ENCODE peak calls at places on chromosome 11, in ten cellular contexts. One of them, this sample, is unnamed.

GRCh38 chr11:131999084-131999483 is 628.7 kb downstream of the NTM start:
- DNase-seq in mammary epithelial cell: no peak
- DNase-seq in DND-41: no peak
- DNase-seq in PC-3: no peak
- DNase-seq in GM12878: no peak
- DNase-seq in K562: no peak
- DNase-seq in MM.1S: no peak
- DNase-seq in fibroblast of lung: peak; percentile 10
- DNase-seq in neural progenitor cell: no peak
- DNase-seq in HCT116: no peak
- DNase-seq in this sample: no peak

GRCh38 chr11:116990061-116990473 is 108.2 kb downstream of the SIK3 start:
- DNase-seq in neural progenitor cell: no peak
- DNase-seq in fibroblast of lung: peak; percentile 90
- DNase-seq in GM12878: no peak
- DNase-seq in HCT116: no peak
- DNase-seq in mammary epithelial cell: peak; percentile 71
- DNase-seq in DND-41: no peak
- DNase-seq in MM.1S: no peak
- DNase-seq in PC-3: peak; percentile 64
- DNase-seq in K562: peak; percentile 11
- DNase-seq in this sample: no peak

GRCh38 chr11:96136623-96137313 is 206.2 kb downstream of the MAML2 start:
- DNase-seq in K562: no peak
- DNase-seq in neural progenitor cell: no peak
- DNase-seq in mammary epithelial cell: no peak
- DNase-seq in DND-41: no peak
- DNase-seq in PC-3: no peak
- DNase-seq in HCT116: no peak
- DNase-seq in GM12878: no peak
- DNase-seq in fibroblast of lung: no peak
- DNase-seq in MM.1S: no peak
- DNase-seq in this sample: no peak

GRCh38 chr11:65575568-65576231 is at the start of gene EHBP1L1:
- DNase-seq in HCT116: no peak
- DNase-seq in fibroblast of lung: peak; percentile 38
- DNase-seq in K562: peak; percentile 93
- DNase-seq in MM.1S: peak; percentile 76
- DNase-seq in DND-41: peak; percentile 84
- DNase-seq in PC-3: peak; percentile 70
- DNase-seq in neural progenitor cell: peak; percentile 77
- DNase-seq in mammary epithelial cell: peak; percentile 46
- DNase-seq in GM12878: peak; percentile 70
- DNase-seq in this sample: no peak

GRCh38 chr11:26847459-26847858 is 125.6 kb upstream of the SLC5A12 start:
- DNase-seq in PC-3: no peak
- DNase-seq in mammary epithelial cell: no peak
- DNase-seq in HCT116: no peak
- DNase-seq in GM12878: no peak
- DNase-seq in neural progenitor cell: no peak
- DNase-seq in fibroblast of lung: peak; percentile 27
- DNase-seq in K562: no peak
- DNase-seq in DND-41: no peak
- DNase-seq in MM.1S: no peak
- DNase-seq in this sample: no peak

GRCh38 chr11:130826572-130826971 is 89.7 kb downstream of the SNX19 start:
- DNase-seq in PC-3: no peak
- DNase-seq in GM12878: no peak
- DNase-seq in K562: no peak
- DNase-seq in MM.1S: no peak
- DNase-seq in HCT116: no peak
- DNase-seq in fibroblast of lung: no peak
- DNase-seq in neural progenitor cell: no peak
- DNase-seq in mammary epithelial cell: no peak
- DNase-seq in DND-41: no peak
- DNase-seq in this sample: no peak

GRCh38 chr11:86990079-86990478 is 34.9 kb upstream of the FZD4 start:
- DNase-seq in DND-41: no peak
- DNase-seq in fibroblast of lung: peak; percentile 17
- DNase-seq in HCT116: no peak
- DNase-seq in GM12878: no peak
- DNase-seq in mammary epithelial cell: no peak
- DNase-seq in PC-3: no peak
- DNase-seq in K562: no peak
- DNase-seq in MM.1S: no peak
- DNase-seq in neural progenitor cell: no peak
- DNase-seq in this sample: no peak

GRCh38 chr11:569273-569885 is 6.9 kb upstream of the PHRF1 start:
- DNase-seq in PC-3: no peak
- DNase-seq in GM12878: no peak
- DNase-seq in MM.1S: peak; percentile 2
- DNase-seq in K562: no peak
- DNase-seq in mammary epithelial cell: no peak
- DNase-seq in DND-41: no peak
- DNase-seq in neural progenitor cell: peak; percentile 56
- DNase-seq in fibroblast of lung: no peak
- DNase-seq in HCT116: no peak
- DNase-seq in this sample: no peak

GRCh38 chr11:46237248-46238077 is 40.0 kb upstream of the CREB3L1 start:
- DNase-seq in mammary epithelial cell: peak; percentile 79
- DNase-seq in PC-3: peak; percentile 83
- DNase-seq in HCT116: peak; percentile 86
- DNase-seq in neural progenitor cell: peak; percentile 70
- DNase-seq in GM12878: no peak
- DNase-seq in DND-41: no peak
- DNase-seq in K562: peak; percentile 93
- DNase-seq in MM.1S: no peak
- DNase-seq in fibroblast of lung: peak; percentile 87
- DNase-seq in this sample: peak; percentile 73

GRCh38 chr11:17519031-17519430 is 25.2 kb downstream of the USH1C start:
- DNase-seq in GM12878: no peak
- DNase-seq in neural progenitor cell: no peak
- DNase-seq in MM.1S: no peak
- DNase-seq in mammary epithelial cell: no peak
- DNase-seq in DND-41: no peak
- DNase-seq in K562: no peak
- DNase-seq in HCT116: no peak
- DNase-seq in PC-3: no peak
- DNase-seq in fibroblast of lung: no peak
- DNase-seq in this sample: no peak

GRCh38 chr11:36376888-36377758 is 81.0 kb downstream of the PRR5L start:
- DNase-seq in neural progenitor cell: peak; percentile 85
- DNase-seq in PC-3: no peak
- DNase-seq in K562: no peak
- DNase-seq in mammary epithelial cell: peak; percentile 54
- DNase-seq in HCT116: no peak
- DNase-seq in GM12878: no peak
- DNase-seq in DND-41: peak; percentile 43
- DNase-seq in MM.1S: peak; percentile 84
- DNase-seq in fibroblast of lung: no peak
- DNase-seq in this sample: no peak
- H3K4me2 ChIP-seq in neural progenitor cell: peak overlapping the region; percentile 89
- H3K4me2 ChIP-seq in PC-3: peak overlapping the region; percentile 26
- H3K4me2 ChIP-seq in K562: no peak overlapping the region
- H3K4me2 ChIP-seq in mammary epithelial cell: peak overlapping the region; percentile 81
- H3K4me2 ChIP-seq in HCT116: no peak overlapping the region
- H3K4me2 ChIP-seq in GM12878: peak overlapping the region; percentile 93
- H3K4me2 ChIP-seq in DND-41: peak overlapping the region; percentile 83
- H3K4me2 ChIP-seq in MM.1S: peak overlapping the region; percentile 90
- H3K4me2 ChIP-seq in fibroblast of lung: peak overlapping the region; percentile 87
- H3K4me2 ChIP-seq in this sample: peak overlapping the region; percentile 90

GRCh38 chr11:35237860-35238715 is 99.1 kb downstream of the CD44 start:
- DNase-seq in GM12878: peak; percentile 35
- DNase-seq in K562: peak; percentile 49
- DNase-seq in mammary epithelial cell: no peak
- DNase-seq in neural progenitor cell: peak; percentile 90
- DNase-seq in fibroblast of lung: peak; percentile 65
- DNase-seq in HCT116: peak; percentile 80
- DNase-seq in DND-41: peak; percentile 59
- DNase-seq in PC-3: peak; percentile 59
- DNase-seq in MM.1S: peak; percentile 76
- DNase-seq in this sample: no peak
- TF ChIP-seq CTCF in GM12878: peak; percentile 82
- TF ChIP-seq CTCF in K562: peak; percentile 72
- TF ChIP-seq CTCF in mammary epithelial cell: peak; percentile 79
- TF ChIP-seq CTCF in neural progenitor cell: peak; percentile 99
- TF ChIP-seq CTCF in fibroblast of lung: peak; percentile 70
- TF ChIP-seq CTCF in HCT116: peak; percentile 85
- TF ChIP-seq CTCF in DND-41: peak; percentile 84
- TF ChIP-seq CTCF in PC-3: peak; percentile 95
- TF ChIP-seq CTCF in MM.1S: peak; percentile 97
- TF ChIP-seq CTCF in this sample: peak; percentile 79

GRCh38 chr11:115696472-115697011 is 192.3 kb upstream of the CADM1 start:
- DNase-seq in HCT116: no peak
- DNase-seq in PC-3: no peak
- DNase-seq in MM.1S: no peak
- DNase-seq in DND-41: no peak
- DNase-seq in neural progenitor cell: no peak
- DNase-seq in K562: no peak
- DNase-seq in mammary epithelial cell: no peak
- DNase-seq in GM12878: no peak
- DNase-seq in fibroblast of lung: no peak
- DNase-seq in this sample: no peak
- H3K4me3 ChIP-seq in HCT116: no peak overlapping the region
- H3K4me3 ChIP-seq in PC-3: no peak overlapping the region
- H3K4me3 ChIP-seq in MM.1S: no peak overlapping the region
- H3K4me3 ChIP-seq in DND-41: no peak overlapping the region
- H3K4me3 ChIP-seq in neural progenitor cell: no peak overlapping the region
- H3K4me3 ChIP-seq in K562: no peak overlapping the region
- H3K4me3 ChIP-seq in mammary epithelial cell: no peak overlapping the region
- H3K4me3 ChIP-seq in GM12878: no peak overlapping the region
- H3K4me3 ChIP-seq in fibroblast of lung: no peak overlapping the region
- H3K4me3 ChIP-seq in this sample: no peak overlapping the region

GRCh38 chr11:12182650-12183511 is 72.5 kb downstream of the MICAL2 start:
- DNase-seq in neural progenitor cell: no peak
- DNase-seq in HCT116: peak; percentile 74
- DNase-seq in MM.1S: no peak
- DNase-seq in mammary epithelial cell: peak; percentile 90
- DNase-seq in K562: peak; percentile 85
- DNase-seq in DND-41: no peak
- DNase-seq in fibroblast of lung: peak; percentile 95
- DNase-seq in GM12878: no peak
- DNase-seq in PC-3: peak; percentile 94
- DNase-seq in this sample: peak; percentile 91

GRCh38 chr11:12184696-12185095 is 74.3 kb downstream of the MICAL2 start:
- DNase-seq in fibroblast of lung: no peak
- DNase-seq in mammary epithelial cell: no peak
- DNase-seq in MM.1S: no peak
- DNase-seq in neural progenitor cell: no peak
- DNase-seq in K562: no peak
- DNase-seq in DND-41: no peak
- DNase-seq in PC-3: peak; percentile 23
- DNase-seq in GM12878: no peak
- DNase-seq in HCT116: no peak
- DNase-seq in this sample: no peak

GRCh38 chr11:12185914-12186313 is 75.5 kb downstream of the MICAL2 start:
- DNase-seq in GM12878: no peak
- DNase-seq in PC-3: no peak
- DNase-seq in HCT116: no peak
- DNase-seq in K562: no peak
- DNase-seq in fibroblast of lung: peak; percentile 71
- DNase-seq in MM.1S: no peak
- DNase-seq in mammary epithelial cell: no peak
- DNase-seq in neural progenitor cell: peak; percentile 59
- DNase-seq in DND-41: peak; percentile 29
- DNase-seq in this sample: no peak

GRCh38 chr11:12185106-12185690 is 74.8 kb downstream of the MICAL2 start:
- DNase-seq in GM12878: no peak
- DNase-seq in HCT116: no peak
- DNase-seq in MM.1S: no peak
- DNase-seq in PC-3: no peak
- DNase-seq in DND-41: no peak
- DNase-seq in fibroblast of lung: no peak
- DNase-seq in neural progenitor cell: no peak
- DNase-seq in K562: no peak
- DNase-seq in mammary epithelial cell: no peak
- DNase-seq in this sample: no peak

GRCh38 chr11:12183827-12184620 is 73.6 kb downstream of the MICAL2 start:
- DNase-seq in GM12878: no peak
- DNase-seq in neural progenitor cell: no peak
- DNase-seq in DND-41: no peak
- DNase-seq in mammary epithelial cell: no peak
- DNase-seq in MM.1S: no peak
- DNase-seq in K562: no peak
- DNase-seq in fibroblast of lung: no peak
- DNase-seq in HCT116: no peak
- DNase-seq in PC-3: no peak
- DNase-seq in this sample: no peak
- H3K4me2 ChIP-seq in GM12878: no peak overlapping the region
- H3K4me2 ChIP-seq in neural progenitor cell: no peak overlapping the region
- H3K4me2 ChIP-seq in DND-41: no peak overlapping the region
- H3K4me2 ChIP-seq in mammary epithelial cell: no peak overlapping the region
- H3K4me2 ChIP-seq in MM.1S: no peak overlapping the region
- H3K4me2 ChIP-seq in K562: no peak overlapping the region
- H3K4me2 ChIP-seq in fibroblast of lung: no peak overlapping the region
- H3K4me2 ChIP-seq in HCT116: peak overlapping the region; percentile 71
- H3K4me2 ChIP-seq in PC-3: peak overlapping the region; percentile 74
- H3K4me2 ChIP-seq in this sample: no peak overlapping the region

GRCh38 chr11:103338621-103339484 is 229.6 kb downstream of the DYNC2H1 start:
- DNase-seq in K562: no peak
- DNase-seq in MM.1S: no peak
- DNase-seq in PC-3: peak; percentile 48
- DNase-seq in GM12878: no peak
- DNase-seq in neural progenitor cell: peak; percentile 44
- DNase-seq in DND-41: no peak
- DNase-seq in fibroblast of lung: no peak
- DNase-seq in mammary epithelial cell: no peak
- DNase-seq in HCT116: no peak
- DNase-seq in this sample: no peak
- TF ChIP-seq CTCF in K562: no peak
- TF ChIP-seq CTCF in MM.1S: no peak
- TF ChIP-seq CTCF in PC-3: peak; percentile 63
- TF ChIP-seq CTCF in GM12878: no peak
- TF ChIP-seq CTCF in neural progenitor cell: peak; percentile 40
- TF ChIP-seq CTCF in DND-41: no peak
- TF ChIP-seq CTCF in fibroblast of lung: no peak
- TF ChIP-seq CTCF in mammary epithelial cell: peak; percentile 10
- TF ChIP-seq CTCF in HCT116: peak; percentile 13
- TF ChIP-seq CTCF in this sample: peak; percentile 39

This sample was measured in keratinocyte.